ENCODE peak calls at places on chromosomes 4 and X, in five cellular contexts. S is aorta; I is GM13977; D is CD8-positive, alpha-beta memory T cell; P is EH. U is an unnamed sample.

GRCh38 chr4:105471566-105472176 is 2.2 kb downstream of the PPA2 start:
- DNase-seq in I (peak; percentile 71), D (peak; percentile 80), S (no peak), P (peak; percentile 78), U (peak; percentile 76)

GRCh38 chr4:80125252-80126177 is 52.5 kb upstream of the ANTXR2 start:
- DNase-seq in I (peak; percentile 9), P (peak; percentile 42), D (peak; percentile 59), S (no peak), U (no peak)

GRCh38 chr4:88104902-88105610 is 53.4 kb downstream of the ABCG2 start:
- DNase-seq in S (no peak), D (no peak), I (no peak), P (peak; percentile 88), U (no peak)

GRCh38 chr4:8850830-8851188 is 20.8 kb downstream of the HMX1 start:
- DNase-seq in P (no peak), D (peak; percentile 37), S (peak; percentile 60), I (no peak), U (peak; percentile 9)

GRCh38 chrX:132412208-132412607 is 76.6 kb downstream of the MBNL3 start:
- DNase-seq in P (no peak), I (no peak), D (no peak), S (no peak), U (no peak)

GRCh38 chrX:129478516-129478915 is 44.8 kb downstream of the SMARCA1 start:
- DNase-seq in S (no peak), P (peak; percentile 71), I (no peak), D (no peak), U (no peak)

GRCh38 chrX:12701625-12702024 is 89.6 kb upstream of the PRPS2 start:
- DNase-seq in I (peak; percentile 36), D (no peak), S (peak; percentile 70), P (peak; percentile 55), U (peak; percentile 55)

GRCh38 chrX:108736509-108737479 is at the start of gene IRS4:
- DNase-seq in I (peak; percentile 25), D (no peak), S (peak; percentile 72), P (peak; percentile 22), U (peak; percentile 85)

GRCh38 chr4:183327827-183328226 is 5.6 kb upstream of the CLDN24 start:
- DNase-seq in D (no peak), I (no peak), S (no peak), P (no peak), U (no peak)

GRCh38 chr4:183330841-183331240 is 8.6 kb upstream of the CLDN24 start:
- DNase-seq in I (no peak), P (no peak), S (no peak), D (no peak), U (no peak)

GRCh38 chr4:174934360-174934759 is 16.2 kb downstream of the ADAM29 start:
- DNase-seq in S (no peak), D (no peak), P (no peak), I (no peak), U (no peak)

GRCh38 chr4:52657630-52658501 is 1.2 kb downstream of the USP46 start:
- DNase-seq in I (peak; percentile 28), S (no peak), P (peak; percentile 58), D (no peak), U (peak; percentile 53)

GRCh38 chrX:37653397-37654085 is 32.0 kb upstream of the XK start:
- DNase-seq in D (no peak), S (no peak), I (no peak), P (no peak), U (no peak)

GRCh38 chr4:145098675-145099037 is 545 bp downstream of the ABCE1 start:
- DNase-seq in P (peak; percentile 76), S (no peak), I (peak; percentile 37), D (peak; percentile 52), U (no peak)